ENCODE peak calls at places on chromosomes 5 and 9, in four cellular contexts. U, B, D and A are unnamed samples.

GRCh38 chr5:18744441-18744840 is 1110.2 kb downstream of the TAF11L14 start:
- DNase-seq in U (no peak), B (no peak), D (no peak), A (peak; percentile 10)

GRCh38 chr5:13771011-13771571 is 173.4 kb downstream of the DNAH5 start:
- DNase-seq in U (no peak), B (no peak), D (no peak), A (no peak)

GRCh38 chr9:88092699-88093359 is 45.4 kb downstream of the SPATA31C2 start:
- DNase-seq in U (peak; percentile 47), B (no peak), D (no peak), A (peak; percentile 59)

GRCh38 chr5:58490397-58491072 is 700 bp upstream of the GAPT start:
- DNase-seq in U (no peak), B (no peak), D (no peak), A (peak; percentile 70)

GRCh38 chr9:5749306-5749705 is 83.6 kb downstream of the ERMP1 start:
- DNase-seq in U (no peak), B (no peak), D (no peak), A (no peak)

GRCh38 chr9:88949961-88950340 is 41.3 kb upstream of the S1PR3 start:
- DNase-seq in U (no peak), B (no peak), D (no peak), A (peak; percentile 55)

GRCh38 chr5:10725636-10726035 is 35.4 kb downstream of the DAP start:
- DNase-seq in U (no peak), B (no peak), D (no peak), A (no peak)

GRCh38 chr9:135119496-135120064 is 32.1 kb downstream of the OLFM1 start:
- DNase-seq in U (no peak), B (no peak), D (no peak), A (no peak)

GRCh38 chr5:15538516-15538915 is 38.5 kb downstream of the FBXL7 start:
- DNase-seq in U (no peak), B (no peak), D (no peak), A (no peak)

GRCh38 chr9:137365056-137365455 is 57.9 kb downstream of the EXD3 start:
- DNase-seq in U (no peak), B (no peak), D (no peak), A (peak; percentile 33)

GRCh38 chr5:68229416-68229815 is 13.9 kb downstream of the PIK3R1 start:
- DNase-seq in U (no peak), B (no peak), D (no peak), A (no peak)

GRCh38 chr5:10563132-10563939 is 534 bp upstream of the ANKRD33B start:
- DNase-seq in U (peak; percentile 52), B (no peak), D (peak; percentile 39), A (peak; percentile 62)

GRCh38 chr5:142874537-142874936 is 104.4 kb downstream of the ARHGAP26 start:
- DNase-seq in U (peak; percentile 57), B (peak; percentile 97), D (no peak), A (no peak)

GRCh38 chr5:124460666-124461065 is 285.8 kb downstream of the ZNF608 start:
- DNase-seq in U (no peak), B (no peak), D (no peak), A (no peak)

GRCh38 chr5:15746833-15747232 is 246.9 kb downstream of the FBXL7 start:
- DNase-seq in U (no peak), B (no peak), D (no peak), A (no peak)

GRCh38 chr9:132408521-132408920 is 1.5 kb upstream of the CFAP77 start:
- DNase-seq in U (no peak), B (no peak), D (peak; percentile 51), A (no peak)

GRCh38 chr9:38318755-38319495 is 73.6 kb upstream of the ALDH1B1 start:
- DNase-seq in U (no peak), B (no peak), D (no peak), A (no peak)

GRCh38 chr5:176157656-176158055 is 80.6 kb upstream of the SIMC1 start:
- DNase-seq in U (no peak), B (no peak), D (no peak), A (no peak)

GRCh38 chr5:168104811-168105481 is 186.5 kb upstream of the WWC1 start:
- DNase-seq in U (no peak), B (no peak), D (no peak), A (no peak)

GRCh38 chr5:13930721-13931246 is 13.7 kb downstream of the DNAH5 start:
- DNase-seq in U (no peak), B (no peak), D (no peak), A (no peak)

GRCh38 chr5:172575816-172576215 is 65.2 kb upstream of the NEURL1B start:
- DNase-seq in U (no peak), B (no peak), D (no peak), A (no peak)

GRCh38 chr9:14515564-14516198 is 177.6 kb downstream of the ZDHHC21 start:
- DNase-seq in U (peak; percentile 18), B (no peak), D (no peak), A (no peak)

GRCh38 chr9:100473271-100474081 is 527 bp downstream of the TMEFF1 start:
- DNase-seq in U (no peak), B (peak; percentile 26), D (peak; percentile 31), A (peak; percentile 67)

GRCh38 chr9:12497790-12498189 is 195.4 kb upstream of the TYRP1 start:
- DNase-seq in U (no peak), B (no peak), D (no peak), A (no peak)
- TF ChIP-seq POLR2A in U (no peak), B (no peak), D (no peak), A (no peak)

GRCh38 chr9:72526901-72527800 is 5.7 kb downstream of the TMC1 start:
- DNase-seq in U (peak; percentile 79), B (peak; percentile 68), D (peak; percentile 18), A (peak; percentile 88)
- TF ChIP-seq POLR2A in U (peak; percentile 46), B (no peak), D (no peak), A (no peak)

GRCh38 chr9:129619787-129620668 is 873 bp downstream of the C9orf50 start:
- DNase-seq in U (no peak), B (no peak), D (peak; percentile 24), A (peak; percentile 74)
- TF ChIP-seq POLR2A in U (no peak), B (no peak), D (no peak), A (no peak)

GRCh38 chr5:61290815-61291214 is 41.2 kb upstream of the ZSWIM6 start:
- DNase-seq in U (no peak), B (no peak), D (no peak), A (no peak)
- TF ChIP-seq POLR2A in U (no peak), B (no peak), D (no peak), A (no peak)

GRCh38 chr9:104997536-104997935 is 69.6 kb upstream of the ABCA1 start:
- DNase-seq in U (no peak), B (no peak), D (no peak), A (no peak)

GRCh38 chr9:104991144-104991953 is 63.4 kb upstream of the ABCA1 start:
- DNase-seq in U (peak; percentile 93), B (peak; percentile 94), D (peak; percentile 96), A (peak; percentile 96)

GRCh38 chr9:104988539-104988938 is 60.6 kb upstream of the ABCA1 start:
- DNase-seq in U (no peak), B (no peak), D (no peak), A (no peak)

GRCh38 chr9:104992696-104993095 is 64.7 kb upstream of the ABCA1 start:
- DNase-seq in U (no peak), B (no peak), D (no peak), A (peak; percentile 28)

DNA sequence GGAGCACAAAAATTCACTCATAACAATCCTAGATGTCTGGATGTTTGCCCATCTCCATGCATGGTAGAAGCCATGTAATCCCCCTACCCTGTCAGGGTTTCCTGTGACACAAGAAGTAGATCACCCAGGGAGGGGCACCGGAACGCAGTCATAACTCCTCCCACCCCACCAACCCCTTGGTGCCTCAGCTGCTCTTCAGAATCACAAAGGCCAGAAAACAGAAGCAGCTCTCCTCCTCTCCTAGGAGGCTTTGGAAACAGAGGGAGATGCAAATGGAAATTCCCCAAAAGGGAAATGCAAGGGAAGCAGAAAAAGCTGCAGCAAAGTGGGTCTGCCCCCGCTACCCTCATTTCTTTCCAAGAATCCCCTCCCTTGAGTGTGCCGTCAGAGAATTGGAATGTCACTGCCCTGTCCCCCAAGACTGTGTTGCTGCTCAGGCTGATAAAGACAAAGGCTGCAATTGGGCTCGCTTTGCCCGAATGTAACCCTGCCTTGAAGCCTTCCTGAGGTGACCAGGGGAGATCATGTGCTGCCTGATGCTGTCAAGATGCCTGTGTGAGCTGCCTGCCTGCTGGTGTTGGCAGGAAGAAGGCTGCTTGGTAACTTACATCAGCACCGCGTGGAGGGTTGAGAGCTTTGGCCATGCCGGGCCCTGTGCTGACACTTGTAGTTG is 65.5 kb upstream of the ABCA1 start:
- DNase-seq in U (peak; percentile 67), B (peak; percentile 52), D (peak; percentile 98), A (peak; percentile 79)
- TF ChIP-seq POLR2A in U (no peak), B (no peak), D (peak; percentile 27), A (peak; percentile 45)

GRCh38 chr5:179866241-179867078 is 7.8 kb upstream of the MRNIP start:
- DNase-seq in U (no peak), B (no peak), D (no peak), A (peak; percentile 25)
- TF ChIP-seq POLR2A in U (no peak), B (no peak), D (no peak), A (no peak)

GRCh38 chr5:38556599-38557308 is at the start of gene LIFR:
- DNase-seq in U (peak; percentile 80), B (peak; percentile 86), D (peak; percentile 42), A (peak; percentile 69)
- TF ChIP-seq POLR2A in U (peak; percentile 57), B (no peak), D (no peak), A (no peak)

GRCh38 chr9:110256142-110256391 is 240 bp downstream of the TXN start:
- DNase-seq in U (no peak), B (no peak), D (no peak), A (no peak)

GRCh38 chr9:110256392-110257096 is at the start of gene TXN:
- DNase-seq in U (peak; percentile 91), B (peak; percentile 93), D (peak; percentile 99), A (peak; percentile 92)

GRCh38 chr9:110258671-110259070 is 2.4 kb upstream of the TXN start:
- DNase-seq in U (no peak), B (no peak), D (peak; percentile 7), A (no peak)

GRCh38 chr9:110257971-110258370 is 1.7 kb upstream of the TXN start:
- DNase-seq in U (no peak), B (no peak), D (peak; percentile 44), A (no peak)

DNA sequence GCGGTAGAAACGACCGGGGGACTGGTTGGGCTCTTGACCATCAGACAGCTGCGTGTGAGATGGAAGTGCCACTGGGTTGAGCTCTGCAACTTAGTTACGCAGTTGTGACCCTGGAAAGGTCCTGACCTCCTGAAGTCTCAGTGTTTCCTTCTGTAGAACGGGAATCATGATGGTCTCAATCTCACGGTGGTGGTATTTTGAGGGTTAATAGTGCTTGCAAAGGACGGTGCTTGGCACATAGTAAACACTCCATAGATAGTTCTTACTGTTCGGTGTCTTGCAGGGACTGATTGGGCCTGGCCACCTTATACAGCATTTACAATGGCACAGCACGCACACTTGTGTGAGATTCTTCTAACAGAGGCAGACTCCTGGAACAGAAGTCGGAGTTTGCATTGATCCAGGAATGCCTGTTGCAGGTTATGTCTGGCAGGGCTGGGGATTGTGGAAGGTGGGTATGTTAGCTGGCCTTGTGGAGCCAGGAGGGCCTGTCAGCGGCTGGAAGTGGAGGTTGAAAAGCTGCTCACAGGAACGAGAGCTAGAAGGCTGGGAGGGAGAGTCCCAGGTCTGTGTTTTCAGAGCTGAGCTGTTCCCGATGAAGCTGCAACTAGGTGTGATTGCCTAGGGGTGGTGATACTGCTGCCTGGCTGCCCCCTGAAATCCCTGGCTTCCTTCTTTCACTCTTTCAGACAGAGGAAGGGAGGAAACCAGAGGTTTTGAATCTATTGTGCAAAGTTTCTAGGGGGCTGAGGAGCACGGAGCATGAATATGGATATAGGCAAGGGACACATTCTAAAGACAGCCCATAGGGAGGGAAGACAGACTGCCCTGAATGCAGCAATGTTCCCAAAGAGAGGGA is 1.0 kb upstream of the TXN start:
- DNase-seq in U (peak; percentile 20), B (peak; percentile 32), D (no peak), A (peak; percentile 62)
- TF ChIP-seq POLR2A in U (no peak), B (no peak), D (peak; percentile 75), A (no peak)